ENCODE peak calls at places on chromosomes 2 and 18, in ten cellular contexts. Q, F, I, N, P, K, E, A, X and B are unnamed samples.

GRCh38 chr2:231386446-231386845 is 9.1 kb upstream of the B3GNT7 start:
- DNase-seq in N (no peak), K (peak; percentile 33), F (peak; percentile 84), Q (no peak), I (no peak), P (peak; percentile 88), X (peak; percentile 17), A (no peak), E (no peak), B (peak; percentile 56)

GRCh38 chr2:215728504-215729065 is 284.8 kb downstream of the MREG start:
- DNase-seq in P (peak; percentile 99), A (no peak), K (peak; percentile 98), F (peak; percentile 98), Q (no peak), I (no peak), E (no peak), N (no peak), X (peak; percentile 93), B (peak; percentile 96)

GRCh38 chr2:97774425-97774824 is 61.0 kb downstream of the ZAP70 start:
- DNase-seq in A (peak; percentile 49), K (no peak), Q (no peak), X (no peak), P (no peak), F (no peak), I (peak; percentile 23), N (no peak), E (no peak), B (no peak)

GRCh38 chr18:74142251-74142650 is 5.4 kb downstream of the FBXO15 start:
- DNase-seq in E (no peak), F (no peak), N (no peak), A (no peak), K (no peak), P (no peak), I (no peak), Q (no peak), X (peak; percentile 23), B (peak; percentile 13)

GRCh38 chr2:217338306-217338916 is 478.5 kb upstream of the TNP1 start:
- DNase-seq in N (no peak), A (no peak), Q (no peak), I (no peak), K (peak; percentile 46), P (peak; percentile 93), X (peak; percentile 58), F (peak; percentile 57), E (no peak), B (peak; percentile 94)

GRCh38 chr18:68301436-68301835 is 413.5 kb downstream of the TMX3 start:
- DNase-seq in E (no peak), I (no peak), A (no peak), Q (no peak), N (no peak), K (no peak), F (no peak), P (no peak), X (no peak), B (no peak)

GRCh38 chr2:230128943-230129342 is 60.2 kb upstream of the SLC16A14 start:
- DNase-seq in A (no peak), K (peak; percentile 34), I (no peak), E (peak; percentile 36), P (peak; percentile 51), N (no peak), F (peak; percentile 38), Q (no peak), X (no peak), B (peak; percentile 88)

GRCh38 chr2:153543639-153544071 is 65.1 kb upstream of the RPRM start:
- DNase-seq in K (no peak), Q (no peak), I (no peak), N (no peak), F (peak; percentile 32), E (no peak), P (no peak), X (peak; percentile 12), A (no peak), B (no peak)

GRCh38 chr18:51191139-51191717 is 6.3 kb downstream of the MEX3C start:
- DNase-seq in E (no peak), F (no peak), K (no peak), X (no peak), Q (no peak), A (no peak), N (no peak), I (no peak), P (peak; percentile 16), B (no peak)

GRCh38 chr2:132733119-132733518 is 63.1 kb upstream of the LYPD1 start:
- DNase-seq in I (no peak), E (no peak), K (no peak), X (no peak), A (no peak), P (peak; percentile 45), F (no peak), Q (no peak), N (no peak), B (no peak)

GRCh38 chr2:129877795-129878775 is 101.4 kb upstream of the RAB6C start:
- DNase-seq in K (no peak), X (no peak), E (peak; percentile 22), I (peak; percentile 30), N (peak; percentile 14), P (peak; percentile 41), A (no peak), F (peak; percentile 52), Q (no peak), B (peak; percentile 13)

GRCh38 chr2:31239842-31240198 is 5.9 kb downstream of the EHD3 start:
- DNase-seq in N (no peak), E (no peak), I (no peak), A (no peak), F (peak; percentile 65), K (no peak), X (no peak), P (peak; percentile 74), Q (peak; percentile 89), B (peak; percentile 39)

GRCh38 chr2:14647714-14648113 is 15.2 kb downstream of the LRATD1 start:
- DNase-seq in X (no peak), K (no peak), Q (no peak), F (no peak), A (no peak), E (no peak), N (no peak), I (no peak), P (no peak), B (no peak)

GRCh38 chr2:100818003-100818605 is 1.8 kb upstream of the NPAS2 start:
- DNase-seq in Q (no peak), N (no peak), F (peak; percentile 61), X (peak; percentile 73), A (no peak), I (no peak), P (peak; percentile 31), E (no peak), K (no peak), B (peak; percentile 51)

GRCh38 chr2:119367472-119368099 is 809 bp downstream of the DBI start:
- DNase-seq in P (no peak), I (peak; percentile 41), A (peak; percentile 73), E (peak; percentile 84), F (no peak), X (peak; percentile 30), K (no peak), N (no peak), Q (peak; percentile 76), B (peak; percentile 20)

GRCh38 chr2:88687384-88687783 is 4.1 kb upstream of the RPIA start:
- DNase-seq in F (no peak), Q (no peak), N (no peak), K (no peak), E (no peak), X (no peak), A (no peak), P (no peak), I (no peak), B (no peak)

GRCh38 chr2:174121178-174121577 is 127.2 kb downstream of the OLA1 start:
- DNase-seq in E (no peak), F (peak; percentile 43), P (no peak), X (no peak), N (no peak), K (no peak), A (no peak), Q (no peak), I (no peak), B (peak; percentile 36)

GRCh38 chr18:26655614-26656400 is 107.5 kb upstream of the KCTD1 start:
- DNase-seq in I (peak; percentile 43), N (peak; percentile 57), Q (peak; percentile 68), E (peak; percentile 48), P (peak; percentile 29), X (peak; percentile 64), A (peak; percentile 68), F (peak; percentile 58), K (no peak), B (peak; percentile 17)
- TF ChIP-seq CTCF in I (peak; percentile 40), N (no peak), Q (no peak), E (no peak), P (no peak), X (no peak), A (no peak), F (peak; percentile 9), K (peak; percentile 17), B (no peak)

DNA sequence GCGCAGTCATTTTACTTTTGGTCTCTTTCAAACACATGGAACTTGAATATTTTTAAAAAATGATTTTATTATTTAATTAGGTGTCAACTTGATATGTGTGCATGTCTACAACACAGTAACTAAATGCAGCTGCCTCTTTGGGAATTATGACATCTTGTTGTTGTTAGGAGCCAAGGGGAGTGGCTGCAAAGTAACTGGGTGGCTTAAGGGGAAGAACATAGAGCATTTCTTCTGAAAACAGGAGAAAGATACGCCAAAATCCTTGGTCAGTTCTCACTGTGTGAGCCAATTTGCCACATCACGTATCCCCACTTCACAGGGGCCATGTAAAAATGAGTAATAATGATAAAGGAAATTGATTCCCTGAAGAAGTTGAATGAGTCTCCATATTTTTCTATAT is 309.8 kb upstream of the COL3A1 start:
- DNase-seq in A (no peak), N (no peak), E (no peak), I (no peak), Q (no peak), F (no peak), K (no peak), P (no peak), X (no peak), B (peak; percentile 30)
- TF ChIP-seq CTCF in A (no peak), N (no peak), E (no peak), I (no peak), Q (no peak), F (no peak), K (no peak), P (no peak), X (no peak), B (no peak)

GRCh38 chr2:241268716-241269445 is 46.6 kb downstream of the HDLBP start:
- DNase-seq in F (no peak), K (peak; percentile 11), A (no peak), N (no peak), P (peak; percentile 15), X (peak; percentile 76), I (no peak), Q (no peak), E (no peak), B (peak; percentile 74)
- TF ChIP-seq CTCF in F (no peak), K (no peak), A (no peak), N (no peak), P (no peak), X (no peak), I (no peak), Q (no peak), E (no peak), B (no peak)

DNA sequence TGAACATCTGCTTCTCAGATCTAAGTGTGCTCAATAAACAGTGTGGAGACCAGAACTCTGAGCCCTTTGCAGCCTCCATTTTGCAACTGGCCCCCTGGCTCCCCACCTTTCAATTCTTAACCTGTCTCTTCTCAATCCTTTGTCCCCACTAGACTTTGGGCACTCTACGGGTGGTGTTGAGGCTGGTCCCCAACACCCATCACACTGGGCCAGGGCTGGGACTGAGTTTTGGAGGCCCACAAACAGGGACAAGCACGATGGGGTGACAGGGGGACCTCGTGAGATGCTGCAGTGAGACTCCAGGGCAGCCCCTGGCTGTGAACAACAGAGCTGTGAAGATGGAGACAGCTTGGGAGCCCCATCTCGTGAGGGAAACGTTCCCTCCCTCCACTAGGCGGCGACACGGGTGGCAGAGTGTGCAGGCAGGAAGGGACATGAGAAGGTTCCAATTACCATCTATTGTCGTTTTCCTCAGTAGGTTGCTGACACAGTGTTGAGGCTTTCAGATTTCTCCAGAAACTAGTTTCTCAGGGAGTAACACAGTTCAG is 1.2 kb downstream of the ANKMY1 start:
- DNase-seq in F (no peak), A (peak; percentile 46), Q (peak; percentile 34), E (peak; percentile 58), I (no peak), X (peak; percentile 72), N (no peak), K (no peak), P (no peak), B (peak; percentile 39)
- TF ChIP-seq CTCF in F (peak; percentile 67), A (peak; percentile 27), Q (no peak), E (peak; percentile 28), I (peak; percentile 49), X (peak; percentile 76), N (no peak), K (peak; percentile 76), P (peak; percentile 51), B (peak; percentile 54)